ENCODE peak calls at places on chromosome 17, in six cellular contexts. W is PC-3, I is A549, N is MM.1S, C is neural progenitor cell, B is endothelial cell. M is an unnamed sample.

GRCh38 chr17:42953669-42954068 is 10.6 kb downstream of the AARSD1 start:
- DNase-seq in I (no peak), W (no peak), N (no peak), C (no peak), B (no peak), M (no peak)

GRCh38 chr17:52237151-52237550 is 78.6 kb upstream of the CA10 start:
- DNase-seq in I (no peak), B (no peak), W (no peak), N (no peak), C (no peak), M (no peak)

GRCh38 chr17:700504-701094 is 14.0 kb downstream of the VPS53 start:
- DNase-seq in N (peak), C (peak), B (no peak), I (peak), W (peak), M (peak)

GRCh38 chr17:64425191-64425590 is 23.7 kb upstream of the MILR1 start:
- DNase-seq in W (no peak), C (no peak), B (no peak), N (no peak), I (no peak), M (no peak)

GRCh38 chr17:46782250-46782953 is 36.1 kb downstream of the WNT3 start:
- DNase-seq in C (peak), I (peak), W (peak), N (peak), B (peak), M (peak)

GRCh38 chr17:43226393-43226792 is 2.0 kb downstream of the CCDC200 start:
- DNase-seq in W (no peak), C (no peak), I (no peak), N (no peak), B (no peak), M (no peak)

GRCh38 chr17:80382446-80382845 is 32.5 kb upstream of the ENDOV start:
- DNase-seq in N (no peak), B (no peak), I (no peak), W (no peak), C (no peak), M (no peak)

GRCh38 chr17:75078097-75079022 is 9.4 kb upstream of the SLC16A5 start:
- DNase-seq in W (peak), B (no peak), N (no peak), C (no peak), I (peak), M (peak)

GRCh38 chr17:80855968-80856862 is 135.4 kb upstream of the CHMP6 start:
- DNase-seq in C (no peak), W (peak), B (no peak), I (peak), N (no peak), M (peak)

GRCh38 chr17:6539871-6540270 is 16.5 kb downstream of the PITPNM3 start:
- DNase-seq in W (no peak), C (no peak), N (no peak), B (no peak), I (no peak), M (no peak)

GRCh38 chr17:79941088-79942010 is 94.3 kb downstream of the TBC1D16 start:
- DNase-seq in W (no peak), B (no peak), N (no peak), C (no peak), I (no peak), M (no peak)

GRCh38 chr17:64097196-64097936 is 32.6 kb downstream of the ERN1 start:
- DNase-seq in W (peak), N (no peak), B (no peak), C (no peak), I (no peak), M (no peak)

GRCh38 chr17:61647044-61647443 is 56.0 kb upstream of the NACA2 start:
- DNase-seq in W (peak), C (no peak), B (no peak), N (no peak), I (no peak), M (no peak)

GRCh38 chr17:791807-792206 is 9.7 kb downstream of the MRM3 start:
- DNase-seq in I (no peak), B (no peak), W (no peak), N (no peak), C (no peak), M (no peak)

GRCh38 chr17:80751460-80752368 is 207.1 kb downstream of the RPTOR start:
- DNase-seq in I (no peak), C (peak), N (no peak), B (no peak), W (no peak), M (no peak)

GRCh38 chr17:8164815-8165131 is 2.0 kb upstream of the VAMP2 start:
- DNase-seq in B (no peak), W (no peak), C (no peak), N (no peak), I (no peak), M (no peak)

GRCh38 chr17:41772218-41772585 is 14.3 kb downstream of the JUP start:
- DNase-seq in W (peak), C (no peak), I (no peak), N (no peak), B (no peak), M (no peak)

GRCh38 chr17:13978478-13978877 is 90.8 kb upstream of the COX10 start:
- DNase-seq in C (no peak), N (no peak), B (no peak), W (no peak), I (no peak), M (no peak)

GRCh38 chr17:38920374-38921291 is 4.8 kb upstream of the LASP1NB start:
- DNase-seq in I (no peak), B (no peak), C (no peak), W (no peak), N (no peak), M (no peak)

GRCh38 chr17:19650826-19651225 is 2.3 kb downstream of the ALDH3A2 start:
- DNase-seq in W (peak), B (no peak), N (no peak), I (no peak), C (no peak), M (no peak)

GRCh38 chr17:15154618-15155017 is 110.5 kb downstream of the PMP22 start:
- DNase-seq in W (no peak), C (no peak), I (no peak), N (no peak), B (no peak), M (no peak)

GRCh38 chr17:14622622-14623101 is 321.8 kb downstream of the HS3ST3B1 start:
- DNase-seq in W (no peak), B (no peak), I (no peak), C (no peak), N (no peak), M (no peak)

GRCh38 chr17:4476512-4477070 is 22.1 kb upstream of the SPNS2 start:
- DNase-seq in N (no peak), B (no peak), W (no peak), I (no peak), C (peak), M (no peak)

GRCh38 chr17:47701603-47702002 is 7.6 kb downstream of the TBKBP1 start:
- DNase-seq in I (no peak), B (no peak), C (peak), W (no peak), N (no peak), M (no peak)

GRCh38 chr17:7435676-7436555 is 681 bp downstream of the TMEM102 start:
- DNase-seq in C (peak), B (peak), W (peak), N (peak), I (peak), M (no peak)

DNA sequence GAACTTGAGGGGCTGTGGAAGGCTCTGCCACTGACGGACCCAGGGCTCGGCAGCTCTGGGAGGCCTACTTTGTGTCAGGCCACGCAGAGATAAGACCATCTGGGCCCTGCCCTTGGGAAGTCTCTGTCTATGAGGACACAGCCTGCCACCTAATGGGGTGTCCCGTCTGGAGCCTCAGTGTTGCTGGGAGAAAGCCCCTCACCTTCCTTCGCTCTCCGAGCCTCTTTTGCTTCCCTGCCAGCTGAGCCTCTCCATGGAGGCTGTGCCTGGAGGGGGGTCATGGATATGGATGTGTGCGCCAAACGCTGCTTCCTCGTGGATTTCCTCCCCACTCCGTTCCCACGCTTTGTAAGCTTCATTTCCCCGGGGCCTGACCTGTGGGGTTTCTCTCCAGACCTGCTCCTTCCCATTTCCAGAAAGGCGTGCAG is 228.8 kb downstream of the SEC14L1 start:
- DNase-seq in N (no peak), W (no peak), I (no peak), C (no peak), B (no peak), M (no peak)
- TF ChIP-seq CTCF in N (no peak), W (no peak), I (no peak), C (no peak), B (no peak), M (no peak)

DNA sequence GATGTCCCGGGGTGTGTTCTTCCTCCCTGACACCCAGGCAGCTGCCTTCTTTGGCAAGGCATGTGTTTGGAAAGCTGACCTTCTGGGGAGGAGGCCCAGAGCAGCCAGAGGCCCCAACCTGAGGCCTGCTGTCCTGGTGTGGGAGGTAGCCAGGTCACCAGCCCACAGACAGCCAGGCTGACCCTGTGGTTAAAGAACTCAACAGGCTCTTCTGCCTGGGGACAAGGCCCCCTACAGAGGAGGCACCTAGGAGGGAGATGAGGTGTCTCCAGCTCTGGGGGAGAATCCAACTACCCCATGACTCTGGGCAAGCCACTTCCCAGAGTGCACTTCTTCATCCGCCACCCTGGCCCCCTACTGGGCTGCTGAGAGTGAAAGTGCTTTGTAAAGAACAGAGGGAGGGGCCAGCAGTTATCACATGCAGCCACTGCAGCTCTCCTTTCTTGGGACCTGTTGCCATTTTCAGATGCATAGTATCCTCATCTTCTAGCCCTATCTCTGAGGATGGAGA is 13.1 kb upstream of the SREBF1 start:
- DNase-seq in I (no peak), N (no peak), W (peak), B (no peak), C (peak), M (peak)
- TF ChIP-seq CTCF in I (no peak), N (no peak), W (peak), B (no peak), C (no peak), M (peak)

GRCh38 chr17:36008998-36009665 is 7.8 kb upstream of the CCL15 start:
- DNase-seq in B (no peak), W (peak), C (no peak), I (no peak), N (peak), M (no peak)
- TF ChIP-seq CTCF in B (peak), W (peak), C (peak), I (peak), N (peak), M (peak)

DNA sequence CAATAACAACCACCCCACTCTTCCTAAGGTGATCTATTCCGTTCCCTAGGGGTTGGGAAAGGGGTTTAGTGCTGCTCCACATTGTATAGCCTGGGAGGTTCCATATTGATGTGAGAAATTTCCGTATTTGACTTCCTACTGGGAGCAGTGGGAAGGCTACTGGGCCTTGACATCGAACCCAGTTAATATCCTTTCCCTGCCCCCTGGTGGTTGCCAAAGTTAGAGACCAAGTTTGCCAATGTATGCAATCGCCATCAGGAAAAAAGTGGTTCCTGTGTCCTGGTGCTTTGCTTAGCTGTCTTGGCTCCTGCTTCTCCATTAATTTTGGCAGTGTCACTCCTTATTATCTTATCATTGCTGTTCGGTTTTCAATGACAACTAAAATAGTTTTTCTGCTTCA is 914.9 kb downstream of the KCNJ2 start:
- DNase-seq in W (peak), N (peak), C (peak), I (peak), B (peak), M (no peak)
- TF ChIP-seq CTCF in W (peak), N (peak), C (peak), I (peak), B (peak), M (peak)

GRCh38 chr17:45246861-45247428 is 14.9 kb downstream of the SPATA32 start:
- DNase-seq in B (peak), I (peak), W (peak), C (peak), N (no peak), M (peak)
- TF ChIP-seq CTCF in B (peak), I (peak), W (peak), C (peak), N (peak), M (peak)

M was measured in GM13977.